ENCODE peak calls at places on chromosomes 5 and 9, in seven cellular contexts. One of them, this sample, is unnamed.

GRCh38 chr5:173624276-173624675 is 7.8 kb upstream of the BOD1 start:
- DNase-seq in activated naive CD8-positive, alpha-beta T cell treated with anti-CD3 and anti-CD28 coated beads, Interleukin-2, amount 50 U/mL, for 24 hours: no peak
- DNase-seq in sciatic nerve: no peak
- DNase-seq in HTR-8/SVneo: no peak
- DNase-seq in activated T-helper 1 cell treated with Interleukin-2 at 50 U/mL for 16 hours: no peak
- DNase-seq in HCEC 1CT: no peak
- DNase-seq in AG08396: no peak
- DNase-seq in this sample: no peak

GRCh38 chr5:88298425-88298824 is 29.8 kb upstream of the TMEM161B start:
- DNase-seq in HCEC 1CT: peak
- DNase-seq in activated naive CD8-positive, alpha-beta T cell treated with anti-CD3 and anti-CD28 coated beads, Interleukin-2, amount 50 U/mL, for 24 hours: no peak
- DNase-seq in sciatic nerve: no peak
- DNase-seq in activated T-helper 1 cell treated with Interleukin-2 at 50 U/mL for 16 hours: no peak
- DNase-seq in AG08396: peak
- DNase-seq in HTR-8/SVneo: no peak
- DNase-seq in this sample: no peak

GRCh38 chr9:3648722-3649121 is 122.9 kb upstream of the RFX3 start:
- DNase-seq in AG08396: no peak
- DNase-seq in sciatic nerve: no peak
- DNase-seq in activated T-helper 1 cell treated with Interleukin-2 at 50 U/mL for 16 hours: no peak
- DNase-seq in HTR-8/SVneo: no peak
- DNase-seq in activated naive CD8-positive, alpha-beta T cell treated with anti-CD3 and anti-CD28 coated beads, Interleukin-2, amount 50 U/mL, for 24 hours: no peak
- DNase-seq in HCEC 1CT: no peak
- DNase-seq in this sample: no peak

GRCh38 chr5:159049844-159050318 is 49.8 kb downstream of the EBF1 start:
- DNase-seq in sciatic nerve: no peak
- DNase-seq in HTR-8/SVneo: no peak
- DNase-seq in AG08396: no peak
- DNase-seq in HCEC 1CT: no peak
- DNase-seq in activated naive CD8-positive, alpha-beta T cell treated with anti-CD3 and anti-CD28 coated beads, Interleukin-2, amount 50 U/mL, for 24 hours: no peak
- DNase-seq in activated T-helper 1 cell treated with Interleukin-2 at 50 U/mL for 16 hours: no peak
- DNase-seq in this sample: no peak

GRCh38 chr5:33363537-33363936 is 77.2 kb upstream of the TARS1 start:
- DNase-seq in HTR-8/SVneo: no peak
- DNase-seq in activated T-helper 1 cell treated with Interleukin-2 at 50 U/mL for 16 hours: no peak
- DNase-seq in HCEC 1CT: no peak
- DNase-seq in sciatic nerve: no peak
- DNase-seq in activated naive CD8-positive, alpha-beta T cell treated with anti-CD3 and anti-CD28 coated beads, Interleukin-2, amount 50 U/mL, for 24 hours: no peak
- DNase-seq in AG08396: no peak
- DNase-seq in this sample: no peak

GRCh38 chr5:120567921-120568320 is 103.8 kb downstream of the PRR16 start:
- DNase-seq in activated naive CD8-positive, alpha-beta T cell treated with anti-CD3 and anti-CD28 coated beads, Interleukin-2, amount 50 U/mL, for 24 hours: no peak
- DNase-seq in HTR-8/SVneo: no peak
- DNase-seq in HCEC 1CT: peak
- DNase-seq in AG08396: no peak
- DNase-seq in sciatic nerve: no peak
- DNase-seq in activated T-helper 1 cell treated with Interleukin-2 at 50 U/mL for 16 hours: no peak
- DNase-seq in this sample: no peak

GRCh38 chr9:121220996-121221671 is 19.5 kb upstream of the RAB14 start:
- DNase-seq in HTR-8/SVneo: no peak
- DNase-seq in activated T-helper 1 cell treated with Interleukin-2 at 50 U/mL for 16 hours: no peak
- DNase-seq in AG08396: no peak
- DNase-seq in HCEC 1CT: no peak
- DNase-seq in activated naive CD8-positive, alpha-beta T cell treated with anti-CD3 and anti-CD28 coated beads, Interleukin-2, amount 50 U/mL, for 24 hours: no peak
- DNase-seq in sciatic nerve: no peak
- DNase-seq in this sample: no peak

GRCh38 chr9:128293091-128293490 is 17.0 kb downstream of the SWI5 start:
- DNase-seq in HTR-8/SVneo: no peak
- DNase-seq in AG08396: no peak
- DNase-seq in HCEC 1CT: no peak
- DNase-seq in activated T-helper 1 cell treated with Interleukin-2 at 50 U/mL for 16 hours: no peak
- DNase-seq in sciatic nerve: no peak
- DNase-seq in activated naive CD8-positive, alpha-beta T cell treated with anti-CD3 and anti-CD28 coated beads, Interleukin-2, amount 50 U/mL, for 24 hours: no peak
- DNase-seq in this sample: no peak

GRCh38 chr5:173669483-173669882 is 53.0 kb upstream of the BOD1 start:
- DNase-seq in activated naive CD8-positive, alpha-beta T cell treated with anti-CD3 and anti-CD28 coated beads, Interleukin-2, amount 50 U/mL, for 24 hours: no peak
- DNase-seq in HCEC 1CT: no peak
- DNase-seq in AG08396: no peak
- DNase-seq in HTR-8/SVneo: no peak
- DNase-seq in activated T-helper 1 cell treated with Interleukin-2 at 50 U/mL for 16 hours: no peak
- DNase-seq in sciatic nerve: no peak
- DNase-seq in this sample: no peak

GRCh38 chr5:111394580-111394979 is 117.8 kb downstream of the STARD4 start:
- DNase-seq in sciatic nerve: no peak
- DNase-seq in activated T-helper 1 cell treated with Interleukin-2 at 50 U/mL for 16 hours: no peak
- DNase-seq in HTR-8/SVneo: no peak
- DNase-seq in AG08396: no peak
- DNase-seq in activated naive CD8-positive, alpha-beta T cell treated with anti-CD3 and anti-CD28 coated beads, Interleukin-2, amount 50 U/mL, for 24 hours: no peak
- DNase-seq in HCEC 1CT: peak
- DNase-seq in this sample: peak

GRCh38 chr9:76341616-76342015 is 52.6 kb downstream of the RFK start:
- DNase-seq in activated T-helper 1 cell treated with Interleukin-2 at 50 U/mL for 16 hours: no peak
- DNase-seq in sciatic nerve: no peak
- DNase-seq in HTR-8/SVneo: no peak
- DNase-seq in AG08396: no peak
- DNase-seq in HCEC 1CT: no peak
- DNase-seq in activated naive CD8-positive, alpha-beta T cell treated with anti-CD3 and anti-CD28 coated beads, Interleukin-2, amount 50 U/mL, for 24 hours: no peak
- DNase-seq in this sample: no peak

GRCh38 chr5:148452499-148453193 is 68.9 kb downstream of the FBXO38 start:
- DNase-seq in activated T-helper 1 cell treated with Interleukin-2 at 50 U/mL for 16 hours: no peak
- DNase-seq in HCEC 1CT: no peak
- DNase-seq in AG08396: no peak
- DNase-seq in HTR-8/SVneo: no peak
- DNase-seq in activated naive CD8-positive, alpha-beta T cell treated with anti-CD3 and anti-CD28 coated beads, Interleukin-2, amount 50 U/mL, for 24 hours: no peak
- DNase-seq in sciatic nerve: no peak
- DNase-seq in this sample: no peak

GRCh38 chr5:64838376-64838775 is 69.6 kb downstream of the CWC27 start:
- DNase-seq in activated naive CD8-positive, alpha-beta T cell treated with anti-CD3 and anti-CD28 coated beads, Interleukin-2, amount 50 U/mL, for 24 hours: no peak
- DNase-seq in HCEC 1CT: peak
- DNase-seq in AG08396: no peak
- DNase-seq in HTR-8/SVneo: no peak
- DNase-seq in sciatic nerve: no peak
- DNase-seq in activated T-helper 1 cell treated with Interleukin-2 at 50 U/mL for 16 hours: no peak
- DNase-seq in this sample: no peak

GRCh38 chr5:109885205-109885604 is 195.5 kb downstream of the MAN2A1 start:
- DNase-seq in activated T-helper 1 cell treated with Interleukin-2 at 50 U/mL for 16 hours: no peak
- DNase-seq in activated naive CD8-positive, alpha-beta T cell treated with anti-CD3 and anti-CD28 coated beads, Interleukin-2, amount 50 U/mL, for 24 hours: no peak
- DNase-seq in HTR-8/SVneo: no peak
- DNase-seq in AG08396: no peak
- DNase-seq in HCEC 1CT: no peak
- DNase-seq in sciatic nerve: no peak
- DNase-seq in this sample: no peak